ENCODE peak calls at places on chromosome 19, in five cellular contexts. E, G, A, H and D are unnamed samples.

GRCh38 chr19:47003611-47003935 is 16.1 kb upstream of the NPAS1 start:
- DNase-seq in E (no peak), G (no peak), A (no peak), H (no peak), D (no peak)

GRCh38 chr19:41696402-41697197 is 8.5 kb upstream of the CEACAM7 start:
- DNase-seq in E (no peak), G (no peak), A (peak), H (peak), D (no peak)

GRCh38 chr19:52237771-52238400 is 31.5 kb upstream of the ZNF766 start:
- DNase-seq in E (peak), G (peak), A (peak), H (peak), D (peak)

GRCh38 chr19:29529646-29530548 is 4.1 kb downstream of the VSTM2B start:
- DNase-seq in E (no peak), G (no peak), A (no peak), H (peak), D (no peak)

GRCh38 chr19:58453743-58454142 is 2.3 kb downstream of the ZNF324B start:
- DNase-seq in E (no peak), G (no peak), A (no peak), H (no peak), D (no peak)

GRCh38 chr19:32682317-32682716 is 6.7 kb downstream of the RGS9BP start:
- DNase-seq in E (no peak), G (peak), A (no peak), H (no peak), D (no peak)

GRCh38 chr19:34300962-34301361 is 46.6 kb downstream of the GARRE1 start:
- DNase-seq in E (no peak), G (no peak), A (no peak), H (no peak), D (no peak)

GRCh38 chr19:13953021-13953531 is 767 bp downstream of the DCAF15 start:
- DNase-seq in E (no peak), G (peak), A (no peak), H (no peak), D (no peak)

GRCh38 chr19:51108805-51109146 is 567 bp upstream of the CTU1 start:
- DNase-seq in E (no peak), G (no peak), A (no peak), H (no peak), D (no peak)
- TF ChIP-seq CTCF in E (no peak), G (no peak), A (no peak), H (no peak), D (no peak)

DNA sequence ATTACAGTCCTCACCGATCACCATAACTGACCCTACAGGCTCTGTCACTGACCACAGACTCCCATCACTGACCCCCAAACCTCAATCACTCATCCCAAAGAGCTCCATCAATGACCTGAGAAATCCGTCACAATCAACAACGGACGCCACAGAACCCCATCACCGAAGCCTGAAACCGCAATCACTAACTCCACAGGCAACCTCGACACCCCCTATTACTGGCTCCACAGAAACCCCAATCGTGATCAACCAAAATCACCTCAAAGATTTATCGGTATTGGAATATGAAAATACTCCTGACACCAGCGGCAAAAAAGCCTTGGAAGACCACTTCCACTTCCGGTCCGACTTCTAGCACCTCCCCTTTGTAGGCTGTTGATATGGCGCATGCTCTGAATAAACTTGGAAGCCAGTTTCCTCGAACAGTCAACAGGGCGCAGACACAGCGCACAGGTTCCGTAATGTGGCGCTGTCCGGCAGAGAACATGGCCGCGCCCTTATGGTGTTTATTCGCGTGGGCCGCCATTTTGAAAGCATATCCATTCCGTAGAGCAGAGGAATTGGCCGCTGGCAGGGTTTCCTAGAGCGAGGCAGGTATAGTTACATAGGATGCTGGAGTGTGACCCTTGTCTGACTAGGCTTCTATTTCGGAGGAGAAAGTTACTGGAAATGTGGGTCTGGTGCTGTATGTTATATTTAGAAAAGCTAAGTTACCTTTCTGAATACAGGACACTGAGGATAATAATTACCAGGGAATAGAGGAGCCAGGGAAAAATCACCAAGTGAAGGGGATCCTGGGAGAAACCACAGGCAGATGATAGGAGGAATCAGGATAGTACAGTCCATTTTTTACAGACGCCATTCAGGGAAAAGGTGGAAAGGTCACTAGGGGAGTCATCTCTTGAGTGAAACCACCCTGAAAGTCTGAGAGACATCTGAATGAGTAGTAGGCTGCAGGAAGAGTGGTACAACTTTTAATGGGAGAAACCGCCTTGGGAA is at the start of gene ZNF585A:
- DNase-seq in E (peak), G (peak), A (peak), H (peak), D (peak)
- TF ChIP-seq CTCF in E (no peak), G (peak), A (no peak), H (no peak), D (peak)

DNA sequence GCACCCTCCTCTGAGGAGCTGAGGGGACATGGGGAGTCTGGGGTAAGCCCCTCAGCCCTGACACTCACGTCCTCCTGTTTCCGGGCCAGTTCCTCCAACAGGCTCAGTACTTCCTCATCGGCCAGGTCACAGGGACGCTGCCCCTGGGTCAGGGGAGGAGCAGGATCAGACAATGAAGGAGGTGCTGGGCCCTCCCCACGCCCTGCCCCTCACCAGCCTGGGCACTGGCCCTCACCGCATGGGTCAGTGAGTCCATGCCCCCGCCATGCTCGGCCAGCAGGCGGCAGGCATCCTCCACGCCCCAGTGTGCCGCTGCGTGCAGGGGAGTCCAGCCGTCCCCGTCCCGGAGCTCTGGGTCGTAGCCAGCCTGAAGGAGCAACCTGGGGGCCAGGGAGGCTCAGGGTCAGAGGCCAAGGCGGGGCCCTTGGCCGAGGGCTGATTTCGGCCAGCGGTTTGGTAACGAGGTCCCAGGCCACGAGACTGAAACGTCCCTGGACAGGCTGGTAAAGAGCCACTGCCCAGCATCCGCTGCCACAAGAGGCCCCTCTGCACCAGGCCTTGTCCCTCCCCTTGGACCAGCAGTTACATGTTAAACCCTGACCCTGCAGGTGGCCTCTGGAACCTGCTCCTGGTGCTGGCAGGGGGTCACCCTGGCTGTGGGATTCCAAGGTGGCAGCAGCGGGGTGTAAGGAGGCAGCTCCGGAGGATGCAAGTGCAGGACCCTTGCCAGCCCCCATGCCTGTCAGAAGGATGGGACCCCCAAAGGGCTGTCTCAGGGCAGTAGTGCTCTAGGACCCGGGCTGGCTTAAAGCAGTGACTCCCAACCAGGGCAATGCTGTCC is 18.5 kb downstream of the PPP1R12C start:
- DNase-seq in E (no peak), G (no peak), A (no peak), H (no peak), D (no peak)
- TF ChIP-seq CTCF in E (no peak), G (no peak), A (no peak), H (peak), D (no peak)

GRCh38 chr19:50874185-50874584 is 946 bp downstream of the KLK2 start:
- DNase-seq in E (no peak), G (no peak), A (no peak), H (no peak), D (no peak)

GRCh38 chr19:50869479-50869878 is 3.8 kb upstream of the KLK2 start:
- DNase-seq in E (no peak), G (no peak), A (no peak), H (no peak), D (no peak)

GRCh38 chr19:50873056-50873455 is at the start of gene KLK2:
- DNase-seq in E (no peak), G (no peak), A (no peak), H (no peak), D (no peak)

GRCh38 chr19:50875795-50876422 is 2.7 kb downstream of the KLK2 start:
- DNase-seq in E (no peak), G (no peak), A (no peak), H (no peak), D (no peak)

GRCh38 chr19:50870417-50871089 is 2.7 kb upstream of the KLK2 start:
- DNase-seq in E (no peak), G (no peak), A (no peak), H (no peak), D (no peak)
- TF ChIP-seq CTCF in E (no peak), G (no peak), A (no peak), H (no peak), D (no peak)

DNA sequence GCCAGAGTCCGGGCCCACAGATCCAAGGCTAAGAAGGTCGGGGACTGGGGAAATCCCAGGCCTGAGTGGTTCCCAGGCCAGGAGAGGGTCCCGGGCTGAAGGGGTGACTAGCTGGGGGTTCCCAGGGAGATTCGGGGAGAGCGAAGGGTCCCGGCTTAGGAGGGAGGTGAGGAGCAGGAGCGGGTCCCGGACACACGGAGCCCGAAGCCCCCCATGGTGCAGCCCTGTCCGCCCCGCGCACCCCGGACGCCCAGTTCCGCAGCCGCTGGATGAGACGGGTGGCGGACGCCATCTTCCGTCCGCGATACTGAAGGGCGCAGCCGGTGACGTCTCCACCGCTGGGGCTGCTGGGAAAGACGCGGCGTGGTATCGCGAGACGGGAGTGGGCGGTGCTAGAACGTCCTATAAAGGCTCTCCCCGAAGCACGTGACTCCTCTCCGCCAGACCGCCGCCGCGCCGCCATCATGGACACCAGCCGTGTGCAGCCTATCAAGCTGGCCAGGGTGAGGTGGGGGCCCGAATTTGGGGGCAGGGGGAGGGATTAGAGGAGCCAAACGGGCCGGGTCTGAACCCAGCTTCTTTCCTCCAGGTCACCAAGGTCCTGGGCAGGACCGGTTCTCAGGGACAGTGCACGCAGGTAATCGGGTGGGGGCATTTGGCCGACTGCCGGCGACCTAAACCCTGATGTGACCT is at the start of the genes NDUFA7 and RPS28:
- DNase-seq in E (peak), G (peak), A (peak), H (peak), D (peak)
- TF ChIP-seq CTCF in E (peak), G (peak), A (no peak), H (no peak), D (no peak)

GRCh38 chr19:19321143-19321577 is 531 bp downstream of the MAU2 start:
- DNase-seq in E (no peak), G (no peak), A (peak), H (no peak), D (peak)
- TF ChIP-seq CTCF in E (no peak), G (no peak), A (no peak), H (no peak), D (peak)

GRCh38 chr19:17445526-17446165 is 2.8 kb downstream of the TMEM221 start:
- DNase-seq in E (no peak), G (no peak), A (no peak), H (no peak), D (no peak)
- TF ChIP-seq CTCF in E (no peak), G (no peak), A (no peak), H (no peak), D (no peak)

DNA sequence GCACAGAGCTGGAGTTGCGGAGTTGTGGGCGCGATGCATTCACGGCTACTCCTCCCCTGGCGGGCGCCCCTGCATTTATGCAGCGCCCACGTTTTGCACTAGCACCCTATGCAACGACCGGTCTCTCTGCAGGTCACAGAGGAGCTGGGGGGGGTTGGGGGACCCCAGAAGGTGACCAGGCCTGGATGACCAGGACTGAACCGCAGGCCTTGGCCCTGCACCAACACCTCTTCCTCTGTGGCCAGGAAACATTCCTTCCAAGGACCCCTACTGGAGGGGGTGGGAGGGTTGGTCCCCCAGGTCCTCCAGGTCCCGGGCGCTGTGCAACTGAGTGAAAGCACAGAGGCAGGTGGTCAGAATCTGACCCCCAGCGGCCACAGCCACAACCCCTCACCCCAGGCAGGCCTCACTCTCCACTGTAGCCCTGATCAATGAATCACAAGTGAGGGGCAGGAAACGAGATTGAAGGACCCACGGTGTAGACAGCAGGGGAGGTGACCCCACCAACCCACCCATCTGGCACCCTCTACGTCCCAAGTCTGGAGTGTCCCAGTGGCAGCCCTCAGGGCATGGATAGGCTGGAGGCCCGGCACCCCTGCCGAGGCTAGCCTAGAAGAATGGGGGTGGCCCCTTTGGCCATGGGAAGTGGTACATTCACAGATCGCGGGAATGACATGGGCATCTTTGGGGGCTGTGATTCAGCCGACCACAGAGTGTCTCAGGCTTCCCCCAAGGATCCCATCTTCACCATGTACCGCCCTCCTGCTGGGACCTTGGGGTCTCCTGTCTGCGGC is 11.1 kb upstream of the MKNK2 start:
- DNase-seq in E (no peak), G (no peak), A (no peak), H (no peak), D (no peak)
- TF ChIP-seq CTCF in E (no peak), G (no peak), A (no peak), H (no peak), D (no peak)